ENCODE peak calls at places on chromosomes 7 and 10, in eight cellular contexts. I, U, E, B, J, N, Q and C are unnamed samples.

GRCh38 chr10:92695679-92696605 is 6.2 kb downstream of the HHEX start:
- DNase-seq in N (no peak), E (peak), Q (no peak), I (no peak), J (no peak), U (peak), B (no peak), C (peak)

GRCh38 chr10:28293238-28294168 is 9.4 kb downstream of the MPP7 start:
- DNase-seq in U (no peak), I (no peak), J (no peak), Q (no peak), E (no peak), B (no peak), N (no peak), C (no peak)

GRCh38 chr10:123491692-123492415 is 174.3 kb upstream of the GPR26 start:
- DNase-seq in N (no peak), I (no peak), B (no peak), E (peak), U (no peak), J (no peak), Q (no peak), C (no peak)

GRCh38 chr7:101235050-101235449 is 2.6 kb downstream of the CLDN15 start:
- DNase-seq in U (no peak), Q (no peak), B (no peak), N (no peak), I (no peak), E (no peak), J (no peak), C (peak)

GRCh38 chr10:89646833-89647570 is 2.0 kb upstream of the PANK1 start:
- DNase-seq in J (no peak), E (no peak), Q (no peak), I (no peak), B (no peak), U (no peak), N (no peak), C (no peak)

GRCh38 chr7:149598721-149599308 is 101.2 kb upstream of the ZNF746 start:
- DNase-seq in N (no peak), I (no peak), E (no peak), U (peak), J (no peak), Q (no peak), B (no peak), C (no peak)

GRCh38 chr7:51022821-51023220 is 240.1 kb upstream of the GRB10 start:
- DNase-seq in N (no peak), I (no peak), Q (no peak), J (no peak), U (no peak), B (no peak), E (no peak), C (no peak)

GRCh38 chr7:7210475-7211237 is 28.3 kb downstream of the C1GALT1 start:
- DNase-seq in J (no peak), Q (no peak), N (no peak), I (no peak), U (no peak), B (no peak), E (no peak), C (no peak)

GRCh38 chr7:106568680-106569499 is 92.1 kb downstream of the CCDC71L start:
- DNase-seq in U (peak), I (no peak), B (peak), J (no peak), N (no peak), Q (no peak), E (peak), C (peak)

GRCh38 chr7:2913760-2914387 is 69.8 kb upstream of the GNA12 start:
- DNase-seq in B (no peak), E (peak), N (no peak), I (no peak), J (no peak), U (no peak), Q (peak), C (no peak)

GRCh38 chr7:90213521-90213920 is 2.0 kb downstream of the STEAP2 start:
- DNase-seq in I (no peak), E (no peak), N (no peak), U (no peak), B (no peak), Q (no peak), J (no peak), C (no peak)

GRCh38 chr10:76352300-76352699 is 920.9 kb downstream of the LRMDA start:
- DNase-seq in Q (no peak), J (no peak), I (no peak), E (no peak), B (no peak), N (no peak), U (peak), C (no peak)

GRCh38 chr10:80416401-80417098 is 8.2 kb downstream of the PRXL2A start:
- DNase-seq in J (no peak), I (no peak), Q (no peak), B (no peak), E (peak), N (no peak), U (no peak), C (no peak)